ENCODE peak calls at places on chromosomes 12 and 14, in four cellular contexts. A is type B pancreatic cell, Q is mesothelial cell of epicardium, D is epithelial cell of proximal tubule. K is an unnamed sample.
A peak's percentile ranks its signal among the peaks of the same experiment; 100 is the strongest.

GRCh38 chr12:16224196-16224595 is 53.3 kb downstream of the SLC15A5 start:
- DNase-seq in Q (no peak), D (no peak), A (no peak), K (no peak)

GRCh38 chr14:52299692-52300278 is 14.3 kb upstream of the PTGER2 start:
- DNase-seq in A (no peak), D (peak; percentile 29), Q (no peak), K (no peak)

GRCh38 chr12:69096669-69097364 is 142.6 kb upstream of the CPSF6 start:
- DNase-seq in D (no peak), Q (no peak), A (no peak), K (peak; percentile 1)

GRCh38 chr12:6383572-6384498 is at the start of gene LTBR:
- DNase-seq in D (no peak), Q (peak; percentile 82), A (no peak), K (peak; percentile 97)

GRCh38 chr14:87869619-87870583 is 123.1 kb downstream of the GALC start:
- DNase-seq in A (no peak), D (peak; percentile 81), Q (no peak), K (no peak)

GRCh38 chr12:131929530-131930456 is 717 bp downstream of the PUS1 start:
- DNase-seq in A (no peak), Q (no peak), D (no peak), K (no peak)

GRCh38 chr12:50024804-50025186 is 499 bp downstream of the RACGAP1 start:
- DNase-seq in D (no peak), Q (no peak), A (no peak), K (no peak)

GRCh38 chr12:11669348-11669747 is 19.9 kb downstream of the ETV6 start:
- DNase-seq in A (no peak), Q (no peak), D (no peak), K (peak; percentile 47)

GRCh38 chr12:3137268-3137761 is 60.1 kb downstream of the TSPAN9 start:
- DNase-seq in A (no peak), Q (no peak), D (no peak), K (no peak)

GRCh38 chr14:102923201-102923919 is 897 bp downstream of the AMN start:
- DNase-seq in A (no peak), Q (no peak), D (no peak), K (no peak)

GRCh38 chr14:104137297-104138097 is 890 bp upstream of the KIF26A start:
- DNase-seq in D (no peak), A (peak; percentile 88), Q (peak; percentile 62), K (no peak)

GRCh38 chr14:52399886-52400599 is 85.9 kb downstream of the PTGER2 start:
- DNase-seq in A (no peak), Q (no peak), D (peak; percentile 93), K (no peak)

GRCh38 chr14:24408764-24409163 is 10.0 kb downstream of the NYNRIN start:
- DNase-seq in Q (no peak), D (no peak), A (no peak), K (no peak)

GRCh38 chr12:32273712-32274111 is 125.6 kb upstream of the FGD4 start:
- DNase-seq in A (no peak), D (no peak), Q (no peak), K (no peak)

GRCh38 chr12:65123435-65124063 is 2.4 kb upstream of the WIF1 start:
- DNase-seq in D (no peak), Q (no peak), A (no peak), K (no peak)

GRCh38 chr12:106271575-106272505 is 24.0 kb upstream of the CKAP4 start:
- DNase-seq in Q (no peak), D (no peak), A (no peak), K (no peak)

GRCh38 chr14:80681651-80682050 is 259.9 kb downstream of the CEP128 start:
- DNase-seq in A (no peak), D (no peak), Q (no peak), K (no peak)

GRCh38 chr12:113301811-113302210 is 33.1 kb downstream of the SLC8B1 start:
- DNase-seq in Q (no peak), A (no peak), D (no peak), K (no peak)

GRCh38 chr14:58152569-58152857 is 500 bp upstream of the ARMH4 start:
- DNase-seq in Q (no peak), D (no peak), A (no peak), K (no peak)

GRCh38 chr12:46494424-46494823 is 121.9 kb upstream of the SLC38A2 start:
- DNase-seq in A (no peak), Q (no peak), D (no peak), K (no peak)

GRCh38 chr12:52636592-52637258 is 15.3 kb downstream of the KRT2 start:
- DNase-seq in Q (no peak), D (no peak), A (peak; percentile 27), K (peak; percentile 47)

GRCh38 chr12:76830456-76830855 is 48.4 kb downstream of the CSRP2 start:
- DNase-seq in D (no peak), A (no peak), Q (no peak), K (no peak)

GRCh38 chr12:71195338-71195896 is 37.6 kb upstream of the TSPAN8 start:
- DNase-seq in D (no peak), Q (no peak), A (no peak), K (no peak)

GRCh38 chr14:99155173-99155777 is 116.7 kb downstream of the BCL11B start:
- DNase-seq in A (no peak), D (no peak), Q (no peak), K (no peak)

GRCh38 chr12:89750821-89751227 is 42.2 kb upstream of the ATP2B1 start:
- DNase-seq in Q (no peak), A (no peak), D (no peak), K (no peak)

GRCh38 chr14:19743256-19743655 is at the start of gene OR4Q3:
- DNase-seq in Q (no peak), A (no peak), D (no peak), K (no peak)

GRCh38 chr12:113334786-113335539 is at the start of gene SLC8B1:
- DNase-seq in Q (peak; percentile 79), A (peak; percentile 95), D (peak; percentile 43), K (no peak)

GRCh38 chr12:54407183-54407905 is 11.7 kb downstream of the ITGA5 start:
- DNase-seq in Q (no peak), A (no peak), D (no peak), K (no peak)

GRCh38 chr12:59041241-59042121 is 121.2 kb upstream of the LRIG3 start:
- DNase-seq in Q (no peak), D (peak; percentile 80), A (no peak), K (no peak)

GRCh38 chr14:51730674-51731073 is 79.0 kb downstream of the FRMD6 start:
- DNase-seq in A (no peak), Q (no peak), D (no peak), K (no peak)

GRCh38 chr12:88237954-88238353 is 95.8 kb downstream of the TMTC3 start:
- DNase-seq in Q (no peak), D (peak; percentile 32), A (no peak), K (no peak)

GRCh38 chr14:96662116-96662901 is 134.9 kb upstream of the VRK1 start:
- DNase-seq in A (no peak), D (no peak), Q (no peak), K (no peak)

GRCh38 chr14:32363761-32364160 is 34.7 kb downstream of the AKAP6 start:
- DNase-seq in A (no peak), Q (no peak), D (no peak), K (no peak)

GRCh38 chr12:53975019-53975815 is 463 bp upstream of the HOTAIR start:
- DNase-seq in Q (no peak), A (no peak), D (no peak), K (no peak)

GRCh38 chr14:73833024-73833423 is 18.6 kb upstream of the PTGR2 start:
- DNase-seq in A (no peak), Q (no peak), D (peak; percentile 92), K (no peak)

GRCh38 chr12:26868505-26869494 is 35.8 kb upstream of the ITPR2 start:
- DNase-seq in D (no peak), A (no peak), Q (no peak), K (no peak)

GRCh38 chr12:26861690-26862089 is 28.7 kb upstream of the ITPR2 start:
- DNase-seq in Q (no peak), D (no peak), A (no peak), K (no peak)

GRCh38 chr12:26867084-26867483 is 34.1 kb upstream of the ITPR2 start:
- DNase-seq in A (no peak), Q (no peak), D (no peak), K (no peak)

GRCh38 chr12:26857465-26858176 is 24.6 kb upstream of the ITPR2 start:
- DNase-seq in D (no peak), A (no peak), Q (no peak), K (no peak)

DNA sequence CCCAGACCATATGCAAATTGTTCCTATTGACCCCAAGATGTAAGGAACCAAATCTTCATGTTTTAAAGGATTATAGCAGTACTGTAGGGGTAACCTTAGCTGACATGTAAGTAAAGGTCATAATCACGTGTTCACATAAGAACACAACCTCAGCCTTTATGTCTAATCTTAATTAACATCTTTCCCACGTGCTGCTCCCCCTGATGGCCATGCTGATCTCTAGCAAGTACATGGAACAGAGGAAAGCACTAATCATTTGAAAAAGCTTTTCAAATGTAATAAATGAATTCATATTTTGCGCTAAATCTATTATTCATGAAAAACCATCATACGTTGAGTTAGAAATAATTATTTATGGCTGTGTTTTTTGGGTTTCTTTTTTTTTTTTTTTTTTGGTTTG is 30.5 kb upstream of the ITPR2 start:
- DNase-seq in A (no peak), Q (no peak), D (no peak), K (no peak)
- TF ChIP-seq CTCF in A (peak; percentile 43), Q (no peak), D (peak; percentile 55), K (no peak)

DNA sequence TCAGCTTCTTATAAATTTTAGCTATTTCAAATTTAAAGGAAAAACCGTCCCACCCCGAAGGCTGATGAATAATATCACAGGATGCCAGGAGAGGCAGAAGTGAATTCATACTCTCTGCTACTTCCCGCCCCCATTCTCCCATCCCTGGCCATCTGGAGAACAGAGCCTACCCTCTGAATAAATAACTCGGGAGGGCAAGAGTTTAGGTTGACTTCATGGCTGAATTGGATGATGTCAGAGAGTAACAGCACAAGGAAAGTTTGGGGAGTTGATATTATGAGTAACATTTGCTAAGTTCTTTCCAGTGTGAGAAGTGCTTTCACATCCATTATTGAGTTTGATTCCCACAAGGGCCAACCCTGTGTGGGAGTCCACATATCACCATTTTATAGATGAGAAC is 241.6 kb downstream of the EGLN3 start:
- DNase-seq in A (no peak), D (no peak), Q (no peak), K (no peak)
- TF ChIP-seq CTCF in A (no peak), D (no peak), Q (no peak), K (no peak)

DNA sequence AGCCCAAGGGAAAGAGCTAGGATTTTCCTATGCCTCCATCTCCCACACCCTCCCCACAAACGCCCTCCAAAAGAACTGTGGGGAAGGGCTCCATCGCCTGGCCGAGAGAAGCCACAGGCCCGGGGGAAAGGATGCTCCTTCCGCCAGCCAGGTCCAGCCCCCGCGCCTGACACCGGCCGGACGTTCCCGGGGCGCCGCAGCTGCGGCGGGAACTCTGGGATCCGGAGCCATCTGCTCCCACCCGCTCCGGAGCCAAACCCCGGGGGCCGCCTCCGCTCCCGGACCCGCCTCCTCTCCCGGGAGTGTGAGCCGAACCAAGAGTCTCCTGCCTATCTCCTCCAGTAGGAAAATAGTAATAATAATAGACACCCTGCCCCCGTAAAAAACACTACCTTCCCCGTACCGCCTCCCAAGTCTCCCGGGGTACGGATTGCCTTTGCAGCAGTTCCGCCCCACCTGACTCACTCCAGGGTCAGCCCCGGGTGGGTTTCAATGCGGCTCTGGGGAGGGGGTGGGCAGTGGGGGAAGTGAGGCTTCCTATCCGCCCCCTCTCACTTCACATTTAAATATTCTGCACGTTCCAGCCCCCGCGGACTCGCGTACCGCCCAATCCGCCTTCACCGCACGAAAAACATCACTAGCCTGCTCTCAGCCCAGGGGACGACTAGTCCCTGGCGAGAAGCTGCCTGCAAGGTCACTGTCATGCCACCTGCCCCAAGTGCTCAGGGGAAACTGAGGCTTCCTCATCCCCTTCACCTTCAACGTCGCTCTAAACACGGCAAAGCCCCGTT is 2.4 kb downstream of the AGAP2 start:
- DNase-seq in D (no peak), A (no peak), Q (no peak), K (no peak)
- TF ChIP-seq CTCF in D (peak; percentile 34), A (peak; percentile 46), Q (no peak), K (no peak)

GRCh38 chr12:130367523-130367922 is 29.8 kb downstream of the PIWIL1 start:
- DNase-seq in A (no peak), Q (no peak), D (no peak), K (no peak)
- TF ChIP-seq CTCF in A (no peak), Q (no peak), D (no peak), K (no peak)

K was measured in vagina.